ENCODE peak calls at places on chromosome 18, in four cellular contexts. Y, X, W and O are unnamed samples.

GRCh38 chr18:63348508-63349136 is 18.4 kb downstream of the KDSR start:
- DNase-seq in Y (no peak), X (no peak), W (no peak), O (peak; percentile 28)

GRCh38 chr18:56248613-56249235 is 389.7 kb downstream of the TXNL1 start:
- DNase-seq in Y (no peak), X (peak; percentile 40), W (no peak), O (peak; percentile 23)

GRCh38 chr18:67421666-67422065 is 94.9 kb downstream of the DSEL start:
- DNase-seq in Y (no peak), X (no peak), W (no peak), O (no peak)

GRCh38 chr18:57543560-57543959 is 42.9 kb downstream of the FECH start:
- DNase-seq in Y (no peak), X (no peak), W (no peak), O (no peak)

GRCh38 chr18:63971320-63972071 is 1.6 kb downstream of the SERPINB8 start:
- DNase-seq in Y (no peak), X (no peak), W (no peak), O (no peak)

GRCh38 chr18:46899274-46899948 is 17.9 kb downstream of the PIAS2 start:
- DNase-seq in Y (no peak), X (no peak), W (no peak), O (no peak)

GRCh38 chr18:457533-457932 is 43.0 kb downstream of the COLEC12 start:
- DNase-seq in Y (no peak), X (no peak), W (no peak), O (no peak)

GRCh38 chr18:37385846-37386435 is 179.7 kb downstream of the CELF4 start:
- DNase-seq in Y (peak; percentile 32), X (no peak), W (no peak), O (no peak)

GRCh38 chr18:55110436-55110835 is 151.2 kb upstream of the CCDC68 start:
- DNase-seq in Y (no peak), X (no peak), W (no peak), O (no peak)

GRCh38 chr18:2409906-2410305 is 161.4 kb downstream of the METTL4 start:
- DNase-seq in Y (no peak), X (no peak), W (no peak), O (no peak)

GRCh38 chr18:48872234-48873145 is 78.3 kb downstream of the SMAD7 start:
- DNase-seq in Y (no peak), X (no peak), W (no peak), O (no peak)

GRCh38 chr18:54558609-54559585 is 32.1 kb upstream of the DYNAP start:
- DNase-seq in Y (peak; percentile 20), X (peak; percentile 11), W (peak; percentile 13), O (no peak)

GRCh38 chr18:12679183-12679786 is 21.4 kb upstream of the SPIRE1 start:
- DNase-seq in Y (no peak), X (no peak), W (no peak), O (no peak)

GRCh38 chr18:6370410-6370809 is 44.3 kb downstream of the L3MBTL4 start:
- DNase-seq in Y (no peak), X (no peak), W (no peak), O (no peak)

GRCh38 chr18:30248061-30248460 is 794.5 kb downstream of the DSC3 start:
- DNase-seq in Y (no peak), X (no peak), W (no peak), O (no peak)

GRCh38 chr18:74217476-74218143 is 69.3 kb downstream of the TIMM21 start:
- DNase-seq in Y (no peak), X (no peak), W (peak; percentile 37), O (no peak)

GRCh38 chr18:10838594-10838993 is 310.8 kb downstream of the PIEZO2 start:
- DNase-seq in Y (no peak), X (peak; percentile 65), W (no peak), O (no peak)

GRCh38 chr18:785242-785641 is 26.8 kb downstream of the YES1 start:
- DNase-seq in Y (no peak), X (no peak), W (no peak), O (no peak)

GRCh38 chr18:40810371-40810770 is 1144.7 kb upstream of the PIK3C3 start:
- DNase-seq in Y (no peak), X (no peak), W (no peak), O (no peak)

GRCh38 chr18:53457068-53457467 is 767.4 kb downstream of the MBD2 start:
- DNase-seq in Y (no peak), X (no peak), W (no peak), O (no peak)

GRCh38 chr18:42706618-42707017 is 408.9 kb downstream of the RIT2 start:
- DNase-seq in Y (no peak), X (no peak), W (no peak), O (no peak)

GRCh38 chr18:68164909-68165308 is 550.0 kb downstream of the TMX3 start:
- DNase-seq in Y (no peak), X (no peak), W (no peak), O (no peak)

GRCh38 chr18:29496276-29496675 is 1319.3 kb upstream of the CDH2 start:
- DNase-seq in Y (no peak), X (no peak), W (no peak), O (no peak)

GRCh38 chr18:65938592-65939372 is 188.0 kb downstream of the CDH7 start:
- DNase-seq in Y (no peak), X (peak; percentile 5), W (peak; percentile 8), O (peak; percentile 1)

GRCh38 chr18:33183136-33183535 is 257.4 kb downstream of the CCDC178 start:
- DNase-seq in Y (no peak), X (no peak), W (no peak), O (no peak)

GRCh38 chr18:60794802-60795201 is 422.2 kb upstream of the MC4R start:
- DNase-seq in Y (no peak), X (no peak), W (no peak), O (no peak)

GRCh38 chr18:3610818-3611217 is 160.8 kb downstream of the TGIF1 start:
- DNase-seq in Y (no peak), X (no peak), W (no peak), O (no peak)
- TF ChIP-seq SPI1 in Y (no peak), X (no peak), W (no peak), O (no peak)

GRCh38 chr18:27188309-27188708 is 3.2 kb upstream of the CHST9 start:
- DNase-seq in Y (no peak), X (no peak), W (no peak), O (no peak)
- TF ChIP-seq SPI1 in Y (no peak), X (no peak), W (no peak), O (no peak)

GRCh38 chr18:45399146-45399545 is 216.1 kb upstream of the SLC14A2 start:
- DNase-seq in Y (no peak), X (no peak), W (no peak), O (no peak)

GRCh38 chr18:45402485-45403056 is 212.7 kb upstream of the SLC14A2 start:
- DNase-seq in Y (no peak), X (no peak), W (no peak), O (no peak)

GRCh38 chr18:45399643-45400042 is 215.6 kb upstream of the SLC14A2 start:
- DNase-seq in Y (no peak), X (no peak), W (no peak), O (no peak)

GRCh38 chr18:45403341-45404049 is 211.8 kb upstream of the SLC14A2 start:
- DNase-seq in Y (no peak), X (no peak), W (no peak), O (no peak)

GRCh38 chr18:45398448-45398847 is 216.8 kb upstream of the SLC14A2 start:
- DNase-seq in Y (no peak), X (no peak), W (no peak), O (no peak)
- TF ChIP-seq SPI1 in Y (no peak), X (no peak), W (no peak), O (no peak)

GRCh38 chr18:76232813-76233212 is 262.2 kb downstream of the ZNF516 start:
- DNase-seq in Y (no peak), X (no peak), W (no peak), O (no peak)
- TF ChIP-seq SPI1 in Y (no peak), X (no peak), W (no peak), O (no peak)

GRCh38 chr18:77131100-77131651 is 1.4 kb downstream of the MBP start:
- DNase-seq in Y (no peak), X (no peak), W (no peak), O (no peak)
- TF ChIP-seq SPI1 in Y (no peak), X (peak; percentile 12), W (no peak), O (peak; percentile 20)

GRCh38 chr18:80159713-80160636 is 50.9 kb downstream of the ADNP2 start:
- DNase-seq in Y (no peak), X (no peak), W (no peak), O (peak; percentile 61)
- TF ChIP-seq SPI1 in Y (no peak), X (no peak), W (no peak), O (no peak)

GRCh38 chr18:7740815-7741214 is 173.7 kb downstream of the PTPRM start:
- DNase-seq in Y (no peak), X (no peak), W (no peak), O (no peak)
- TF ChIP-seq SPI1 in Y (no peak), X (no peak), W (no peak), O (no peak)

DNA sequence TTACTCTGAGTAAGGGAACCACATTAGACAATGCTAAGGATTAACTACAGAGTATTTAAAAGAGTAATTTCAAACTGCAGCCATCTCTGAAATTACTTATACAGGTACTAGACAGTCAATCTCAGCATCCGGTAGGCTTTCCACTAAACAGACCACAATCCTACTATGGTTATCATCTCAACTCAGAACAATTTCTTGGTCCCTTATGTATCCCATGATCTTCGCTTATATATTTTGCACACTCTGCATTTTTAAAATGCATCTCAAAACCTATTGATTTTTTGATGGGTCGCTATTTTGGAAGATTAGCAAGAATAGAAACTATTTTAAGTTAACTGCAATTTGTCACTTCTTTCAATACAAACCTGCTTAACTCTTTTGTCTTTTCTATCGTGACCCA is 1.4 kb downstream of the PPP4R1 start:
- DNase-seq in Y (no peak), X (no peak), W (no peak), O (no peak)
- TF ChIP-seq SPI1 in Y (no peak), X (no peak), W (no peak), O (no peak)